ENCODE peak calls at places on chromosomes 6 and 20, in six cellular contexts. S, W, E, F, I and B are unnamed samples.

GRCh38 chr20:45173531-45173930 is 1.2 kb upstream of the PI3 start:
- DNase-seq in W (no peak), F (no peak), S (no peak), E (no peak), I (no peak), B (no peak)

GRCh38 chr20:35478804-35479472 is 23.5 kb downstream of the CEP250 start:
- DNase-seq in S (no peak), F (no peak), E (peak; percentile 54), I (peak; percentile 37), W (no peak), B (peak; percentile 77)

GRCh38 chr6:33372532-33373123 is 19.0 kb upstream of the KIFC1 start:
- DNase-seq in W (no peak), I (peak; percentile 21), S (no peak), E (no peak), F (no peak), B (no peak)

GRCh38 chr6:122734529-122735203 is 44.9 kb upstream of the FABP7 start:
- DNase-seq in S (no peak), F (no peak), I (no peak), E (no peak), W (no peak), B (no peak)

GRCh38 chr6:96837138-96837971 is at the start of gene GPR63:
- DNase-seq in I (peak; percentile 73), E (peak; percentile 86), S (peak; percentile 90), W (peak; percentile 50), F (peak; percentile 90), B (peak; percentile 1)

GRCh38 chr6:83601119-83601518 is 88.8 kb downstream of the PRSS35 start:
- DNase-seq in F (no peak), W (no peak), S (no peak), I (no peak), E (no peak), B (no peak)

GRCh38 chr6:41757268-41757667 is 10.1 kb upstream of the PGC start:
- DNase-seq in W (no peak), F (no peak), I (no peak), E (no peak), S (no peak), B (no peak)

GRCh38 chr6:78629836-78630235 is 237.5 kb upstream of the IRAK1BP1 start:
- DNase-seq in E (no peak), W (no peak), F (no peak), S (no peak), I (no peak), B (no peak)

GRCh38 chr20:46695888-46696287 is 6.6 kb upstream of the TP53RK start:
- DNase-seq in W (no peak), I (no peak), E (no peak), F (no peak), S (no peak), B (no peak)

GRCh38 chr6:152636675-152637421 is at the start of gene SYNE1:
- DNase-seq in E (peak; percentile 72), F (no peak), S (peak; percentile 84), I (no peak), W (no peak), B (no peak)

GRCh38 chr6:33279971-33280511 is 3.1 kb downstream of the B3GALT4 start:
- DNase-seq in F (peak; percentile 77), W (no peak), I (peak; percentile 49), S (peak; percentile 58), E (no peak), B (peak; percentile 93)

GRCh38 chr20:10672579-10673127 is 1.1 kb downstream of the JAG1 start:
- DNase-seq in E (peak; percentile 68), W (no peak), S (peak; percentile 70), I (peak; percentile 78), F (no peak), B (peak; percentile 49)

GRCh38 chr6:7895125-7895423 is 15.5 kb downstream of the TXNDC5 start:
- DNase-seq in S (no peak), E (no peak), F (no peak), W (no peak), I (no peak), B (no peak)

GRCh38 chr6:111503194-111503593 is 20.2 kb upstream of the REV3L start:
- DNase-seq in W (no peak), F (no peak), S (peak; percentile 59), I (no peak), E (no peak), B (no peak)

GRCh38 chr20:37542281-37542680 is 14.6 kb upstream of the BLCAP start:
- DNase-seq in E (no peak), W (no peak), S (no peak), F (no peak), I (no peak), B (peak; percentile 81)

GRCh38 chr6:71181565-71181964 is 107.0 kb upstream of the OGFRL1 start:
- DNase-seq in F (no peak), S (no peak), I (no peak), E (no peak), W (no peak), B (peak; percentile 3)

GRCh38 chr6:116971959-116972358 is 94.9 kb downstream of the RFX6 start:
- DNase-seq in F (peak; percentile 12), S (peak; percentile 15), W (no peak), I (peak; percentile 31), E (no peak), B (peak; percentile 68)

GRCh38 chr20:46235086-46235485 is 73.2 kb downstream of the CDH22 start:
- DNase-seq in E (no peak), F (no peak), S (no peak), W (no peak), I (no peak), B (no peak)

GRCh38 chr6:132122871-132123270 is 171.7 kb upstream of the CCN2 start:
- DNase-seq in W (no peak), E (no peak), S (no peak), F (no peak), I (no peak), B (peak; percentile 38)

GRCh38 chr6:31005249-31006020 is 4.8 kb upstream of the MUC22 start:
- DNase-seq in I (no peak), F (no peak), E (no peak), W (no peak), S (no peak), B (no peak)

GRCh38 chr20:49989234-49990065 is 6.7 kb downstream of the SNAI1 start:
- DNase-seq in S (peak; percentile 71), W (no peak), I (no peak), E (peak; percentile 59), F (no peak), B (no peak)

GRCh38 chr6:7747016-7747415 is 21.1 kb downstream of the BMP6 start:
- DNase-seq in E (no peak), F (no peak), I (no peak), S (no peak), W (no peak), B (no peak)

GRCh38 chr20:51321343-51322163 is 221.0 kb downstream of the NFATC2 start:
- DNase-seq in F (peak; percentile 21), I (no peak), W (no peak), E (no peak), S (no peak), B (no peak)

GRCh38 chr6:6277418-6277817 is 43.0 kb downstream of the F13A1 start:
- DNase-seq in W (no peak), S (no peak), F (no peak), E (no peak), I (peak; percentile 46), B (no peak)

GRCh38 chr6:118080547-118080946 is 173.5 kb downstream of the SLC35F1 start:
- DNase-seq in E (no peak), W (no peak), I (no peak), S (peak; percentile 1), F (no peak), B (no peak)

GRCh38 chr6:165714907-165715306 is 51.9 kb upstream of the PDE10A start:
- DNase-seq in W (no peak), F (no peak), E (no peak), I (no peak), S (no peak), B (no peak)

GRCh38 chr6:79525272-79526100 is 11.7 kb downstream of the LCA5 start:
- DNase-seq in W (no peak), F (peak; percentile 13), E (no peak), I (no peak), S (no peak), B (peak; percentile 91)

GRCh38 chr6:107815846-107816245 is 8.3 kb downstream of the SCML4 start:
- DNase-seq in S (no peak), E (peak; percentile 28), I (no peak), W (no peak), F (no peak), B (no peak)

GRCh38 chr6:24464253-24465038 is 24.9 kb downstream of the GPLD1 start:
- DNase-seq in F (no peak), E (no peak), W (no peak), S (no peak), I (no peak), B (no peak)

DNA sequence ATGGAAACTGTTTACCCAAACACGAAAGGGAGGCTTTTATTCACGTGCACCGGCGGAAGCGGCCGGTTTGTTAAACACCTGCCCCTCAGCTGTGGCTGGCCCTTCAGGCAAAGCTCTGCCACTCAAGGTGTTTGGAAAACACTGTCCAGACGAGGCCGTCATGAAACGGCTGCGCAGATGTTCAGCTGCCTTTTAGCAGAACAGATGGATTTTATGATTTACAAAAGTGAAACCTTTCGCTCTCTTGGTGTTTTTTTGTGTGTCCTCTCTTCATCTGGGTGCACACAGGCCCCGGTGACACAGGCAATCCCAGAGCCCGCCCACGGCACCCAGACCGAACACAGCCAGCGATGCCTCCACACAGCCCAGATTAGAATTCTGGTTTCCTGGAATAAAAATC is 397.0 kb downstream of the SMOC2 start:
- DNase-seq in S (peak; percentile 78), F (no peak), I (no peak), E (no peak), W (no peak), B (no peak)
- TF ChIP-seq GABPA in S (no peak), F (no peak), I (no peak), E (no peak), W (no peak), B (no peak)

GRCh38 chr6:17225767-17226166 is 55.4 kb upstream of the RBM24 start:
- DNase-seq in I (no peak), F (no peak), E (no peak), W (no peak), S (no peak), B (no peak)
- TF ChIP-seq GABPA in I (no peak), F (no peak), E (no peak), W (no peak), S (no peak), B (no peak)

GRCh38 chr20:54056762-54057639 is 13.4 kb downstream of the BCAS1 start:
- DNase-seq in F (no peak), E (no peak), S (no peak), I (no peak), W (no peak), B (no peak)
- TF ChIP-seq GABPA in F (no peak), E (no peak), S (no peak), I (no peak), W (no peak), B (no peak)

GRCh38 chr6:81003894-81004293 is 748.6 kb downstream of the TENT5A start:
- DNase-seq in W (no peak), F (no peak), S (no peak), E (no peak), I (no peak), B (no peak)

GRCh38 chr6:81003156-81003555 is 749.3 kb downstream of the TENT5A start:
- DNase-seq in E (no peak), F (no peak), I (no peak), W (no peak), S (no peak), B (no peak)

DNA sequence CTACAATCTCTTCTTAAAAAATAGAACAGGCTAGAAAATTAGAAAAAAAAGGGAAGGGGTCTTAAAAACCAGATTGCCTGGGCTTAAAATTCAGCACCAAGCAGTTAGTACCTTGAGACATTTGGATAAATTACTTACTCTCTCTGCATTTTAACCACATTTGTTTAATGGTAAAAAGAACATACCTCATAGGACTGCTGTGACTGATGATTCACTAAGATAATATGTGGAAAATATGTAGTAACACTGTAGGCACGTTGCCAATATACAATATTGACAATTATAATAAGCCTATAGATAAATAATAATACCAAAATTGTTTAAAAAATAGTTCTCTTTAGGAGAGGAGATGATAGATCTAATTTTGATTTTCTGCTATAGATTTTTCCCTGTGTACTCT is 750.4 kb downstream of the TENT5A start:
- DNase-seq in F (no peak), W (no peak), S (no peak), E (no peak), I (no peak), B (no peak)
- TF ChIP-seq GABPA in F (no peak), W (no peak), S (no peak), E (no peak), I (no peak), B (no peak)